ENCODE peak calls at places on chromosomes 7 and 10, in six cellular contexts. One of them, this sample, is unnamed.

GRCh38 chr10:117755615-117756014 is 213.1 kb downstream of the EMX2 start:
- DNase-seq in GM23248: no peak
- DNase-seq in PC-3: no peak
- DNase-seq in activated T-cell treated with anti-CD3 and anti-CD28 coated beads for 1 hour: no peak
- DNase-seq in heart right ventricle: no peak
- DNase-seq in activated CD4-positive, CD25-positive, alpha-beta regulatory T cell treated with anti-CD3 and anti-CD28 coated beads, Interleukin-2, amount 50 U/mL, for 16 hours: no peak
- DNase-seq in this sample: no peak

GRCh38 chr7:29779017-29779416 is 27.3 kb upstream of the WIPF3 start:
- DNase-seq in heart right ventricle: no peak
- DNase-seq in PC-3: no peak
- DNase-seq in activated CD4-positive, CD25-positive, alpha-beta regulatory T cell treated with anti-CD3 and anti-CD28 coated beads, Interleukin-2, amount 50 U/mL, for 16 hours: no peak
- DNase-seq in GM23248: no peak
- DNase-seq in activated T-cell treated with anti-CD3 and anti-CD28 coated beads for 1 hour: no peak
- DNase-seq in this sample: no peak

GRCh38 chr7:70761711-70762328 is 370.1 kb upstream of the GALNT17 start:
- DNase-seq in heart right ventricle: no peak
- DNase-seq in PC-3: no peak
- DNase-seq in activated T-cell treated with anti-CD3 and anti-CD28 coated beads for 1 hour: no peak
- DNase-seq in activated CD4-positive, CD25-positive, alpha-beta regulatory T cell treated with anti-CD3 and anti-CD28 coated beads, Interleukin-2, amount 50 U/mL, for 16 hours: no peak
- DNase-seq in GM23248: no peak
- DNase-seq in this sample: no peak

GRCh38 chr10:24882047-24882698 is 70.2 kb downstream of the PRTFDC1 start:
- DNase-seq in activated T-cell treated with anti-CD3 and anti-CD28 coated beads for 1 hour: peak; percentile 20
- DNase-seq in activated CD4-positive, CD25-positive, alpha-beta regulatory T cell treated with anti-CD3 and anti-CD28 coated beads, Interleukin-2, amount 50 U/mL, for 16 hours: no peak
- DNase-seq in heart right ventricle: peak; percentile 27
- DNase-seq in PC-3: no peak
- DNase-seq in GM23248: peak; percentile 65
- DNase-seq in this sample: no peak

GRCh38 chr10:11454160-11454559 is 157.3 kb downstream of the USP6NL start:
- DNase-seq in PC-3: no peak
- DNase-seq in activated CD4-positive, CD25-positive, alpha-beta regulatory T cell treated with anti-CD3 and anti-CD28 coated beads, Interleukin-2, amount 50 U/mL, for 16 hours: no peak
- DNase-seq in activated T-cell treated with anti-CD3 and anti-CD28 coated beads for 1 hour: no peak
- DNase-seq in heart right ventricle: no peak
- DNase-seq in GM23248: no peak
- DNase-seq in this sample: no peak

GRCh38 chr10:70558871-70559810 is 43.4 kb downstream of the PRF1 start:
- DNase-seq in heart right ventricle: peak; percentile 75
- DNase-seq in PC-3: peak; percentile 91
- DNase-seq in GM23248: peak; percentile 57
- DNase-seq in activated CD4-positive, CD25-positive, alpha-beta regulatory T cell treated with anti-CD3 and anti-CD28 coated beads, Interleukin-2, amount 50 U/mL, for 16 hours: peak; percentile 25
- DNase-seq in activated T-cell treated with anti-CD3 and anti-CD28 coated beads for 1 hour: peak; percentile 59
- DNase-seq in this sample: no peak

GRCh38 chr10:128095023-128095752 is 31.0 kb downstream of the MKI67 start:
- DNase-seq in PC-3: peak; percentile 18
- DNase-seq in activated T-cell treated with anti-CD3 and anti-CD28 coated beads for 1 hour: no peak
- DNase-seq in activated CD4-positive, CD25-positive, alpha-beta regulatory T cell treated with anti-CD3 and anti-CD28 coated beads, Interleukin-2, amount 50 U/mL, for 16 hours: peak; percentile 9
- DNase-seq in heart right ventricle: no peak
- DNase-seq in GM23248: no peak
- DNase-seq in this sample: no peak

GRCh38 chr7:69934475-69934903 is 336.2 kb downstream of the AUTS2 start:
- DNase-seq in heart right ventricle: no peak
- DNase-seq in PC-3: no peak
- DNase-seq in activated CD4-positive, CD25-positive, alpha-beta regulatory T cell treated with anti-CD3 and anti-CD28 coated beads, Interleukin-2, amount 50 U/mL, for 16 hours: no peak
- DNase-seq in activated T-cell treated with anti-CD3 and anti-CD28 coated beads for 1 hour: no peak
- DNase-seq in GM23248: no peak
- DNase-seq in this sample: peak; percentile 27

GRCh38 chr7:141600139-141600538 is 48.9 kb downstream of the AGK start:
- DNase-seq in activated CD4-positive, CD25-positive, alpha-beta regulatory T cell treated with anti-CD3 and anti-CD28 coated beads, Interleukin-2, amount 50 U/mL, for 16 hours: no peak
- DNase-seq in activated T-cell treated with anti-CD3 and anti-CD28 coated beads for 1 hour: no peak
- DNase-seq in PC-3: no peak
- DNase-seq in GM23248: no peak
- DNase-seq in heart right ventricle: no peak
- DNase-seq in this sample: no peak

GRCh38 chr10:97445722-97446639 is at the start of the genes EXOSC1 and ZDHHC16:
- DNase-seq in heart right ventricle: peak; percentile 93
- DNase-seq in GM23248: peak; percentile 99
- DNase-seq in activated CD4-positive, CD25-positive, alpha-beta regulatory T cell treated with anti-CD3 and anti-CD28 coated beads, Interleukin-2, amount 50 U/mL, for 16 hours: peak; percentile 83
- DNase-seq in PC-3: peak; percentile 94
- DNase-seq in activated T-cell treated with anti-CD3 and anti-CD28 coated beads for 1 hour: peak; percentile 79
- DNase-seq in this sample: peak; percentile 98

GRCh38 chr7:128738570-128739047 is 550 bp upstream of the CALU start:
- DNase-seq in PC-3: no peak
- DNase-seq in activated CD4-positive, CD25-positive, alpha-beta regulatory T cell treated with anti-CD3 and anti-CD28 coated beads, Interleukin-2, amount 50 U/mL, for 16 hours: no peak
- DNase-seq in GM23248: peak; percentile 81
- DNase-seq in activated T-cell treated with anti-CD3 and anti-CD28 coated beads for 1 hour: no peak
- DNase-seq in heart right ventricle: peak; percentile 8
- DNase-seq in this sample: peak; percentile 32

GRCh38 chr7:80181411-80181810 is 46.8 kb downstream of the GNAI1 start:
- DNase-seq in activated CD4-positive, CD25-positive, alpha-beta regulatory T cell treated with anti-CD3 and anti-CD28 coated beads, Interleukin-2, amount 50 U/mL, for 16 hours: no peak
- DNase-seq in heart right ventricle: no peak
- DNase-seq in PC-3: no peak
- DNase-seq in GM23248: no peak
- DNase-seq in activated T-cell treated with anti-CD3 and anti-CD28 coated beads for 1 hour: no peak
- DNase-seq in this sample: no peak

GRCh38 chr10:22666287-22667092 is 47.9 kb downstream of the PIP4K2A start:
- DNase-seq in GM23248: no peak
- DNase-seq in activated T-cell treated with anti-CD3 and anti-CD28 coated beads for 1 hour: no peak
- DNase-seq in activated CD4-positive, CD25-positive, alpha-beta regulatory T cell treated with anti-CD3 and anti-CD28 coated beads, Interleukin-2, amount 50 U/mL, for 16 hours: no peak
- DNase-seq in PC-3: no peak
- DNase-seq in heart right ventricle: no peak
- DNase-seq in this sample: no peak

GRCh38 chr10:44386546-44387052 is 1.7 kb upstream of the CXCL12 start:
- DNase-seq in activated T-cell treated with anti-CD3 and anti-CD28 coated beads for 1 hour: no peak
- DNase-seq in activated CD4-positive, CD25-positive, alpha-beta regulatory T cell treated with anti-CD3 and anti-CD28 coated beads, Interleukin-2, amount 50 U/mL, for 16 hours: peak; percentile 8
- DNase-seq in heart right ventricle: peak; percentile 51
- DNase-seq in PC-3: peak; percentile 73
- DNase-seq in GM23248: peak; percentile 88
- DNase-seq in this sample: peak; percentile 80

GRCh38 chr10:74194999-74195398 is 44.0 kb downstream of the ADK start:
- DNase-seq in activated T-cell treated with anti-CD3 and anti-CD28 coated beads for 1 hour: no peak
- DNase-seq in GM23248: peak; percentile 71
- DNase-seq in PC-3: peak; percentile 89
- DNase-seq in activated CD4-positive, CD25-positive, alpha-beta regulatory T cell treated with anti-CD3 and anti-CD28 coated beads, Interleukin-2, amount 50 U/mL, for 16 hours: no peak
- DNase-seq in heart right ventricle: no peak
- DNase-seq in this sample: no peak